ENCODE peak calls at places on chromosome 7, in ten cellular contexts. M is RPMI7951; W is right atrium auricular region; Q is fibroblast of villous mesenchyme; C is stimulated activated CD4-positive, alpha-beta T cell treated with anti-CD3 and anti-CD28 coated beads, TNF-alpha, amount 100 ng/mL, for 1 hour; L is nephron progenitor cell; G is foreskin keratinocyte; N is left ventricle myocardium inferior; T is activated T-cell treated with anti-CD3 and anti-CD28 coated beads, Interleukin-2, amount 50 U/mL, for 72 hours; F is MM.1S. B is an unnamed sample.

GRCh38 chr7:116576350-116577319 is 51.8 kb downstream of the CAV1 start:
- DNase-seq in M (peak), W (no peak), Q (peak), C (no peak), L (no peak), G (peak), N (no peak), T (peak), F (no peak), B (peak)

GRCh38 chr7:112080441-112080840 is 125.8 kb downstream of the DOCK4 start:
- DNase-seq in M (peak), W (no peak), Q (peak), C (no peak), L (no peak), G (peak), N (no peak), T (no peak), F (peak), B (peak)

GRCh38 chr7:20158684-20159083 is 58.5 kb downstream of the MACC1 start:
- DNase-seq in M (peak), W (no peak), Q (peak), C (no peak), L (no peak), G (no peak), N (no peak), T (no peak), F (peak), B (no peak)

GRCh38 chr7:66522518-66522917 is 106.2 kb upstream of the KCTD7 start:
- DNase-seq in M (no peak), W (no peak), Q (no peak), C (no peak), L (no peak), G (no peak), N (no peak), T (peak), F (no peak), B (peak)

GRCh38 chr7:114997487-114998404 is 75.9 kb downstream of the MDFIC start:
- DNase-seq in M (no peak), W (no peak), Q (no peak), C (no peak), L (no peak), G (no peak), N (no peak), T (no peak), F (no peak), B (no peak)

GRCh38 chr7:85719981-85720963 is 533.4 kb upstream of the SEMA3D start:
- DNase-seq in M (no peak), W (no peak), Q (peak), C (no peak), L (no peak), G (peak), N (no peak), T (no peak), F (no peak), B (peak)

GRCh38 chr7:127476618-127477017 is 84.1 kb upstream of the ZNF800 start:
- DNase-seq in M (no peak), W (no peak), Q (no peak), C (no peak), L (no peak), G (no peak), N (no peak), T (no peak), F (no peak), B (no peak)

GRCh38 chr7:109945820-109946518 is 1145.0 kb upstream of the LRRN3 start:
- DNase-seq in M (no peak), W (no peak), Q (no peak), C (no peak), L (no peak), G (no peak), N (no peak), T (no peak), F (peak), B (no peak)

B was measured in kidney tubule cell.